ENCODE peak calls at places on chromosome 1, in four cellular contexts. P is heart left ventricle, I is adrenal gland, D is body of pancreas. Y is an unnamed sample. For H3K27me3, the result is how much of the 10 kb centered on the place peaks cover.

GRCh38 chr1:78892251-78892650 is 114.3 kb downstream of the ADGRL4 start:
- DNase-seq in P (no peak), I (no peak), D (no peak), Y (no peak)

GRCh38 chr1:93659805-93660479 is 21.7 kb downstream of the BCAR3 start:
- DNase-seq in P (no peak), I (no peak), D (no peak), Y (no peak)

GRCh38 chr1:150243003-150243402 is 7.1 kb upstream of the ANP32E start:
- DNase-seq in P (no peak), I (no peak), D (no peak), Y (no peak)

GRCh38 chr1:173970252-173970651 is 51.9 kb downstream of the RC3H1 start:
- DNase-seq in P (no peak), I (no peak), D (no peak), Y (no peak)

GRCh38 chr1:39990428-39990827 is 35.5 kb downstream of the MFSD2A start:
- DNase-seq in P (no peak), I (no peak), D (no peak), Y (no peak)

GRCh38 chr1:221717491-221717865 is 24.4 kb downstream of the DUSP10 start:
- DNase-seq in P (no peak), I (no peak), D (no peak), Y (no peak)

GRCh38 chr1:182080040-182080439 is 18.5 kb upstream of the ZNF648 start:
- DNase-seq in P (no peak), I (no peak), D (no peak), Y (no peak)

GRCh38 chr1:64917328-64917861 is 49.0 kb downstream of the JAK1 start:
- DNase-seq in P (no peak), I (peak), D (peak), Y (peak)

GRCh38 chr1:76048194-76048593 is 26.4 kb upstream of the ST6GALNAC3 start:
- DNase-seq in P (no peak), I (no peak), D (no peak), Y (no peak)

GRCh38 chr1:185860316-185860715 is 126.1 kb downstream of the HMCN1 start:
- DNase-seq in P (no peak), I (no peak), D (no peak), Y (no peak)
- TF ChIP-seq POLR2A in P (no peak), I (no peak), D (no peak), Y (no peak)

GRCh38 chr1:8026976-8027747 is 1.1 kb upstream of the ERRFI1 start:
- DNase-seq in P (peak), I (peak), D (peak), Y (no peak)

GRCh38 chr1:8026153-8026975 is at the start of gene ERRFI1:
- DNase-seq in P (peak), I (peak), D (peak), Y (peak)

GRCh38 chr1:8025671-8026144 is 401 bp downstream of the ERRFI1 start:
- DNase-seq in P (no peak), I (no peak), D (no peak), Y (no peak)

GRCh38 chr1:8025061-8025670 is 943 bp downstream of the ERRFI1 start:
- DNase-seq in P (no peak), I (no peak), D (no peak), Y (no peak)

DNA sequence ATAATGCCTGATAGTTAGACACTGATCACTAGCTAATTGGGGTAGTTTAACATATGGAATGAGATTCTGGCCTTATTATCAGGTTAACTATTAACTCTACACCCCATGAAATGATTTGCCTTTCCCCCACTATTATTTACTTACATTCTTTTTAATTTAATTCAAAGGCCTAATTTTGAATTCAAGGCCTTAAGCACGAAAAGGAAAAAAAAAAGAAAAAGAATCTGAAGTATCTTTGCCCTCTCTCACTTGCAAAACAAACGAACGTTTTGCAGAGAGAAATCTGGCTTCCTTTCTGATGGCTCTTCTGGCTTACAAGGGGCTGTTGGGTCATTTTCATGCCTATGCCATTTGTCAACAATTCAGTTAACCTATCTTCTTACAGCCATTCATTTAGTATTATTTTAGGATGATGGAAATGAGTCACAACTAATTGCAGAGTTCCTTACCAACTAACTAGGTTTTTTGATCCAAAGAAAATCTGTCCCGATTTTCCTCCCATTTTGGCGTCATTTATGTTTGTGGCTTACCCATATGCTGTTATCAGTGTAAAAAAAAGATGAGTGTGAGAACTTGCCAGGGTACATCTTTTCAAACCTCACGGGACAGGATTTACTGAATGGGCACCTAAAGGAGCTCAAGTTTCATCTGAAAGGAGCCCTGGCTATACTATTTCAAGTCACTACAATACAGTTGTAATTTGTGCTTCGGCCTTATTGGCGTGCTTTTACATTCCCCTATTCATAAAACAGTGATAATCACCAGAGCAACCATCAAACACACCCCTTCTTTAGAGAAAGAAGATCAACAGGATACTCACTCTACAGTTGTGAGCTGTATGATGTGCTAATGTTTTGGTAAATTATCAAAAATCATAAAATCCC is 1.9 kb upstream of the ERRFI1 start:
- DNase-seq in P (no peak), I (no peak), D (no peak), Y (peak)
- H3K27ac ChIP-seq in P (peak), I (no peak), D (peak), Y (peak)

GRCh38 chr1:90924982-90925381 is 96.9 kb downstream of the ZNF644 start:
- DNase-seq in P (no peak), I (no peak), D (no peak), Y (no peak)

GRCh38 chr1:90922202-90922601 is 99.6 kb downstream of the ZNF644 start:
- DNase-seq in P (no peak), I (no peak), D (no peak), Y (no peak)

GRCh38 chr1:90919190-90919719 is 102.6 kb downstream of the ZNF644 start:
- DNase-seq in P (no peak), I (no peak), D (no peak), Y (no peak)

GRCh38 chr1:90922996-90923395 is 98.8 kb downstream of the ZNF644 start:
- DNase-seq in P (no peak), I (no peak), D (no peak), Y (no peak)

GRCh38 chr1:90919900-90920299 is 101.9 kb downstream of the ZNF644 start:
- DNase-seq in P (no peak), I (no peak), D (no peak), Y (no peak)
- H3K27me3 ChIP-seq in P (under half), I (under half), D (under half), Y (under half)

DNA sequence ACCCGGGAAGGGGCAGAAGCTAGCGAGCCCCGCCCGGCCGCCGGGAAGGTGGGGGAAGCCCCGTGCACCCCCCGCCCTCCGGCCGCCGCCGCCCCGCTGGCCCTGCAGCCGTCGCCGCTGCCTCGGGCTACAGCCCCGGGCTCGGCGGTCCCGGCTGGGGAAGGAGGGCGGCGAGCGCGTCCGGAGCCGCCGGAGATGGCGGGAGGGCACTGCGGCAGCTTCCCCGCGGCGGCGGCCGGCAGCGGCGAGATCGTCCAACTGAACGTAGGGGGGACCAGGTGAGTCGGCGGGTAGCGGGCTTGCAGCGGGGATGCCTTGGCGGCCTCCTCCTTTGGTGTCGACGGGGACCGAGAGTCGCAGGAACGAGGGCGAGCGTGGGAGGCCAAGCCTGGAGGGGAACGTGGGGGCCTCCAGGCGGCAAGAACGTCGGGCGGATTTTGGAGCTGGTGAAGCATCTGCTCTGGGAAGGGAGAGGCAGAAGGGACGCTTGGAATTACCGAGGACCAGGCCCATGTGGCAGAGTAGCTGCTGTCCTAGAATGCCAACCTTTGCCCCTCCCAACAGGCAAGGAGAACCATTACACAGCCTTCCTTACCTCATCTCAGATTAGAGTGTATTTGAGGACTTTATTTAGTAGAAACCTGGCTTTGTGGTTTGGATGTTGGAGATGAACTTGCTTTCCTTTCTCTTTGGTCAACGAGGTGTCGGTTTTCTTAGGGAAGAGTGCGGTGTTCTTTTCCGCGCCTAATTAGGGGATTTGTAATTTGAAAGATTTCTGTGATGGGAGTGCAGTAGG is 585 bp downstream of the KCTD3 start:
- DNase-seq in P (peak), I (peak), D (peak), Y (peak)
- TF ChIP-seq POLR2A in P (no peak), I (peak), D (peak), Y (no peak)

DNA sequence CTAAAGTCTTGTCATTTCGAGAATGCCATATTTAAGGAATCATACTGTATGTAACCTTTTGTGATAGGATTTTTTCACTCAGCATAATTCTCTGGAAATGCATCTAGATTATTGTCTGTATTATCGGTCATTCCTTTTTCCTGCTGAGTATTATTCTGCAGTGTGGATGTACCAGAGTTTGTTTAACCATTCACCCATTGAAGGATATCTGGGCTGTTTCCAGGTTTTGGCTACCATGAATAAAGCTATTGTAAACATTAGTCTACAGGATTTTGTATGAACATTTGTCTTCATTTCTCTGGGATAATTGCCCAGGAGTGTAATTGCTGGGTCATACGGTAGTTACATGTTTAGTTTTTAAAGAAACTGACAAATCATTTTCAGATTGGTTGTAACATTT is 61.8 kb downstream of the ATP1A1 start:
- DNase-seq in P (no peak), I (no peak), D (no peak), Y (no peak)
- H3K27ac ChIP-seq in P (peak), I (no peak), D (peak), Y (peak)

DNA sequence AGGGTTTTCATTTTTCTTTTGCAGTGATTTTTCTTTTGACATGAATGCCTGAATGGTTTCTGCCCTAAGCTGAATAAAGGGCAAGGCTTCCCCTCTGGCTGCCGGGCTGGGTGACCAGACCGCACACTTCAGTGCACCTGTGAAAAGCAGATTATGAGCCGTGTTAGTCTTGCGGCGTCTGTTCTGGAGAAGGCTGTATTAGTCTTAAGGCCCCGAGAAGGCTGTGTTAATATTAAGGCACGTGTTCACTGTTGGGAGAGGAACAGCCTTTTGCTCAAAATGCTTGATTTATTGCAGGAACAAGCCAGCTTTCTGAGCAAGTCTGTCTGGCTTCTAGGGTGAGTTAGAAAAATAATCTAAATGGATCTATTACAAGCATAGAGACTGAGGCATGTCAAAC is 54.7 kb upstream of the DNAH14 start:
- DNase-seq in P (no peak), I (no peak), D (no peak), Y (no peak)
- H3K27me3 ChIP-seq in P (under half), I (under half), D (under half), Y (under half)

GRCh38 chr1:44062656-44063055 is 31.4 kb upstream of the SLC6A9 start:
- DNase-seq in P (no peak), I (no peak), D (no peak), Y (no peak)

GRCh38 chr1:44073528-44073927 is 42.3 kb upstream of the SLC6A9 start:
- DNase-seq in P (no peak), I (no peak), D (no peak), Y (no peak)

GRCh38 chr1:44072204-44072603 is 40.9 kb upstream of the SLC6A9 start:
- DNase-seq in P (no peak), I (peak), D (peak), Y (no peak)

GRCh38 chr1:44067258-44068250 is 36.3 kb upstream of the SLC6A9 start:
- DNase-seq in P (no peak), I (peak), D (no peak), Y (no peak)

DNA sequence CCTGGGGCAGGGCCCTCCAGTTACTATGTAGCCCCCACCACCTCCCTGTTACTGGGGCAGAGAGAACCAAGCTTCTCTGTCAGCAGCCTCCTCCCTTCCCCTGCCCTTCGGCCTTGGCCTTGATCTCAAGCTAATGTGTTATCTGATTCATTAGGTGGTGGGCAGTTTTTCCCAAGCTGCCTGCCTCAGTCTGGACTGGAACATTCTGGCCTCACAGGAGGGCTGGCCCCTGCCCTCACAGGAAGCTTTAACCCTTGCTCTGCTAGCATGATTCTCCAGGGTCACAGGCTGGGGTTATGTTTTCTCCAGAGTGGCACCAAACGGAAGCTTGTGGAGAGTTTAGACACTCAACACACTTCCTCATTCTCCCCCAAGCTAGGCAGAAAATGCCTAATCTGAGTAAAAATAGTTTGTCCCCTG is 37.2 kb upstream of the SLC6A9 start:
- DNase-seq in P (no peak), I (peak), D (peak), Y (no peak)
- TF ChIP-seq POLR2A in P (no peak), I (no peak), D (no peak), Y (no peak)

GRCh38 chr1:24392604-24392946 is 21.0 kb downstream of the STPG1 start:
- DNase-seq in P (no peak), I (no peak), D (no peak), Y (no peak)
- H3K27ac ChIP-seq in P (peak), I (peak), D (no peak), Y (peak)

Y was measured in gastrocnemius medialis.